ENCODE peak calls at places on chromosome X, in five cellular contexts. One of them, this sample, is unnamed.

GRCh38 chrX:43581167-43581566 is 74.9 kb upstream of the MAOA start:
- DNase-seq in effector memory CD4-positive, alpha-beta T cell: no peak
- DNase-seq in cardiac fibroblast: no peak
- DNase-seq in upper lobe of left lung: no peak
- DNase-seq in choroid plexus epithelial cell: no peak
- DNase-seq in this sample: no peak

GRCh38 chrX:2823795-2824386 is 4.8 kb upstream of the GYG2 start:
- DNase-seq in effector memory CD4-positive, alpha-beta T cell: no peak
- DNase-seq in cardiac fibroblast: no peak
- DNase-seq in upper lobe of left lung: no peak
- DNase-seq in choroid plexus epithelial cell: no peak
- DNase-seq in this sample: no peak

GRCh38 chrX:37599735-37600134 is 28.3 kb downstream of the LANCL3 start:
- DNase-seq in effector memory CD4-positive, alpha-beta T cell: no peak
- DNase-seq in cardiac fibroblast: no peak
- DNase-seq in upper lobe of left lung: no peak
- DNase-seq in choroid plexus epithelial cell: no peak
- DNase-seq in this sample: no peak

GRCh38 chrX:48559636-48560035 is 14.6 kb upstream of the RBM3 start:
- DNase-seq in effector memory CD4-positive, alpha-beta T cell: no peak
- DNase-seq in cardiac fibroblast: no peak
- DNase-seq in upper lobe of left lung: no peak
- DNase-seq in choroid plexus epithelial cell: no peak
- DNase-seq in this sample: no peak

GRCh38 chrX:37686348-37686736 is 751 bp downstream of the XK start:
- DNase-seq in effector memory CD4-positive, alpha-beta T cell: no peak
- DNase-seq in cardiac fibroblast: no peak
- DNase-seq in upper lobe of left lung: no peak
- DNase-seq in choroid plexus epithelial cell: no peak
- DNase-seq in this sample: no peak

GRCh38 chrX:113548308-113549015 is 707.8 kb upstream of the AMOT start:
- DNase-seq in effector memory CD4-positive, alpha-beta T cell: no peak
- DNase-seq in cardiac fibroblast: no peak
- DNase-seq in upper lobe of left lung: no peak
- DNase-seq in choroid plexus epithelial cell: no peak
- DNase-seq in this sample: no peak

GRCh38 chrX:72121381-72121780 is 10.3 kb downstream of the RTL5 start:
- DNase-seq in effector memory CD4-positive, alpha-beta T cell: peak
- DNase-seq in cardiac fibroblast: peak
- DNase-seq in upper lobe of left lung: no peak
- DNase-seq in choroid plexus epithelial cell: peak
- DNase-seq in this sample: peak

GRCh38 chrX:41824551-41824950 is 98.8 kb downstream of the CASK start:
- DNase-seq in effector memory CD4-positive, alpha-beta T cell: no peak
- DNase-seq in cardiac fibroblast: peak
- DNase-seq in upper lobe of left lung: no peak
- DNase-seq in choroid plexus epithelial cell: peak
- DNase-seq in this sample: peak

GRCh38 chrX:133726642-133727041 is 258.8 kb downstream of the GPC3 start:
- DNase-seq in effector memory CD4-positive, alpha-beta T cell: no peak
- DNase-seq in cardiac fibroblast: no peak
- DNase-seq in upper lobe of left lung: no peak
- DNase-seq in choroid plexus epithelial cell: no peak
- DNase-seq in this sample: no peak
- H3K4me3 ChIP-seq in effector memory CD4-positive, alpha-beta T cell: no peak
- H3K4me3 ChIP-seq in cardiac fibroblast: no peak
- H3K4me3 ChIP-seq in upper lobe of left lung: no peak
- H3K4me3 ChIP-seq in choroid plexus epithelial cell: no peak
- H3K4me3 ChIP-seq in this sample: no peak

DNA sequence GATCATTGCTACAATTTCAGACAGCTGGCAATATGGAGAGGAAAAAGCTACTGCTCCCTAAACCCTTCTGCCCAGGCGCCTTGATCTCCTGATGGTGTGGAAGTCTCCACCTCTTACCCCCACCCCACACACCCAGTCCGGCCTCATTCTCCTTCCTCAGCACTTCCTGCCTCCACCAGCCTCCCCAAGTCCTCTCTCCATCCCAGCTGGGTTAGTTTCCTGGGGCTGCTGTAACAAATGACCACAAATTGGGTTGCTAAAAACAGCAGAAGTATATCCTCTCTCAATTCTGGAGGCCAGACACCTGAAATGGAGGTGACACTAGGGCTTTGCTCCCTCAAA is 1.1 kb upstream of the CCNQ start:
- DNase-seq in effector memory CD4-positive, alpha-beta T cell: no peak
- DNase-seq in cardiac fibroblast: no peak
- DNase-seq in upper lobe of left lung: no peak
- DNase-seq in choroid plexus epithelial cell: no peak
- DNase-seq in this sample: peak
- H3K4me3 ChIP-seq in effector memory CD4-positive, alpha-beta T cell: peak
- H3K4me3 ChIP-seq in cardiac fibroblast: peak
- H3K4me3 ChIP-seq in upper lobe of left lung: no peak
- H3K4me3 ChIP-seq in choroid plexus epithelial cell: peak
- H3K4me3 ChIP-seq in this sample: peak

DNA sequence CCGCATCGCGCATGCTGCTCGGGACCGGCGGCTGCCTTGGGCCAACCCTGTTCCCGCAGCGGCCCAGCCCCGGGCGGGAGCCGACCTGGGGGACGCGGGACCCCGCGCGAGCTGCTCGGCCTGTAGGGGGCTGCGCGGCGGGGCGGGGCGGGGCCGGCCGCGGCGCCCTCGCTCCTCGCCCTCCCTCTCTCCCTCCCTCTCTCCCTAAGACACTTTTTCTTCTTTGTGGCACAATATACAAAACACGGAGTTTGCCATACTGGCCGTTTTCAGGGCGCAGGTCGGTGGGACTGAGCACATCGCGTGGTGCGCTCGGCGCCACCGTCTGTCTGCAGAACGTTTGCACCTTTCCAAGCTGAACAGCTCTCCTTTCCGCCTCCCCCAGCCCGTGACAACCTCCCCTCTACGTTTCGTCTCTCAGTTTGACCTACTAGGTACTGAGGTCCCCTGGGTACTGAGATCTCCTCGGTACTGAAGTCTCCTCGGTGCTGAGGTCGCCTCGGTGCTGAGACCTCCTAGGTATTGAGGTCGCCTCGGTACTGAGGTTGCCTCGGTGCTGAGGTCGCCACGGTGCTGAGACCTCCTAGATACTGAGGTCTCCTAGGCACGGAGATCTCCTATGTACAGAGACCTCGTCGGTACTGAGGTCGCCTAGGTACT is 261.1 kb upstream of the PLCXD1 start:
- DNase-seq in effector memory CD4-positive, alpha-beta T cell: no peak
- DNase-seq in cardiac fibroblast: no peak
- DNase-seq in upper lobe of left lung: no peak
- DNase-seq in choroid plexus epithelial cell: no peak
- DNase-seq in this sample: no peak
- H3K4me3 ChIP-seq in effector memory CD4-positive, alpha-beta T cell: no peak
- H3K4me3 ChIP-seq in cardiac fibroblast: peak
- H3K4me3 ChIP-seq in upper lobe of left lung: no peak
- H3K4me3 ChIP-seq in choroid plexus epithelial cell: peak
- H3K4me3 ChIP-seq in this sample: no peak

GRCh38 chrX:107449490-107450175 is at the start of gene FRMPD3:
- DNase-seq in effector memory CD4-positive, alpha-beta T cell: no peak
- DNase-seq in cardiac fibroblast: no peak
- DNase-seq in upper lobe of left lung: peak
- DNase-seq in choroid plexus epithelial cell: no peak
- DNase-seq in this sample: no peak
- H3K4me3 ChIP-seq in effector memory CD4-positive, alpha-beta T cell: no peak
- H3K4me3 ChIP-seq in cardiac fibroblast: peak
- H3K4me3 ChIP-seq in upper lobe of left lung: no peak
- H3K4me3 ChIP-seq in choroid plexus epithelial cell: peak
- H3K4me3 ChIP-seq in this sample: peak